ENCODE peak calls at places on chromosomes 12 and 14, in eight cellular contexts. W is stomach, G is spleen, J is HepG2, X is HCT116, A is K562, F is upper lobe of left lung, I is endothelial cell of umbilical vein. E is an unnamed sample. For H3K36me3, the result is how much of the 10 kb centered on the place peaks cover.

GRCh38 chr14:41749425-41749824 is 142.7 kb downstream of the LRFN5 start:
- DNase-seq in A (no peak), I (no peak), F (no peak), X (no peak), J (peak), W (no peak), G (no peak), E (no peak)

GRCh38 chr12:40832668-40833067 is 140.4 kb downstream of the CNTN1 start:
- DNase-seq in J (no peak), W (no peak), A (no peak), X (no peak), I (no peak), F (no peak), G (no peak), E (no peak)

GRCh38 chr12:1527789-1528188 is 66.6 kb downstream of the FBXL14 start:
- DNase-seq in G (no peak), A (no peak), X (no peak), W (no peak), J (no peak), I (no peak), F (no peak), E (no peak)

GRCh38 chr12:93563807-93564538 is 8.5 kb upstream of the SOCS2 start:
- DNase-seq in W (peak), I (no peak), A (peak), G (no peak), X (peak), F (peak), J (peak), E (no peak)

GRCh38 chr12:19239616-19240234 is 110.2 kb downstream of the PLEKHA5 start:
- DNase-seq in G (no peak), W (no peak), A (no peak), J (no peak), I (no peak), X (no peak), F (no peak), E (no peak)

GRCh38 chr12:77696183-77696582 is 134.5 kb upstream of the NAV3 start:
- DNase-seq in X (no peak), F (no peak), I (no peak), G (no peak), J (no peak), W (no peak), A (no peak), E (no peak)

GRCh38 chr12:52715416-52715815 is 12.1 kb upstream of the KRT77 start:
- DNase-seq in F (peak), G (no peak), J (peak), I (no peak), W (peak), X (peak), A (peak), E (no peak)

GRCh38 chr14:32986791-32987545 is 48.3 kb downstream of the NPAS3 start:
- DNase-seq in G (no peak), I (no peak), X (no peak), A (no peak), W (no peak), J (no peak), F (no peak), E (no peak)

GRCh38 chr12:13000935-13001724 is 1.1 kb upstream of the HEBP1 start:
- DNase-seq in X (peak), A (peak), W (peak), I (peak), J (peak), G (peak), F (peak), E (peak)

GRCh38 chr14:47269788-47270492 is 405.5 kb downstream of the MDGA2 start:
- DNase-seq in J (no peak), X (no peak), I (no peak), A (no peak), G (no peak), W (no peak), F (peak), E (no peak)

GRCh38 chr12:92096346-92097136 is 49.1 kb downstream of the BTG1 start:
- DNase-seq in J (no peak), X (no peak), A (no peak), W (no peak), I (peak), F (no peak), G (no peak), E (no peak)

DNA sequence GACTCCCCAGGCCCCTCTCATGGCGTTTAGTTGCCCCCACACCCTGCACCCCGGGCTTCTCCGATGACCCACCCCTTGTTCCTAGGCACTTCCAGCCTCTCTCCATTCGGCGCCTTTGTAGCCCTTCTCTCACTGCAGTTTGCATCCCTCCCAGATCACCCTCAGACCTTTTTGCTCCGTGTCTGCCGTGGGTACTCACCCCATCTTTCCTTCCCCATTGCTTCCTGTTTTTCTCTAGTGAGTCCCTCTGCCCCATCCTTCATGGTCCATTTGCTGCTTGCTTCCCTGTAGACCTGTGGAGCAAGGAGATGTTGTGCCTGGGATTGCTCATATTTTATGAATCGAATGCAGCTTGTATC is 568 bp downstream of the DENR start:
- DNase-seq in J (no peak), F (no peak), I (no peak), G (no peak), A (no peak), X (no peak), W (no peak), E (no peak)
- TF ChIP-seq POLR2AphosphoS5 in J (no peak), F (no peak), I (no peak), G (no peak), A (no peak), X (no peak), W (no peak), E (no peak)

DNA sequence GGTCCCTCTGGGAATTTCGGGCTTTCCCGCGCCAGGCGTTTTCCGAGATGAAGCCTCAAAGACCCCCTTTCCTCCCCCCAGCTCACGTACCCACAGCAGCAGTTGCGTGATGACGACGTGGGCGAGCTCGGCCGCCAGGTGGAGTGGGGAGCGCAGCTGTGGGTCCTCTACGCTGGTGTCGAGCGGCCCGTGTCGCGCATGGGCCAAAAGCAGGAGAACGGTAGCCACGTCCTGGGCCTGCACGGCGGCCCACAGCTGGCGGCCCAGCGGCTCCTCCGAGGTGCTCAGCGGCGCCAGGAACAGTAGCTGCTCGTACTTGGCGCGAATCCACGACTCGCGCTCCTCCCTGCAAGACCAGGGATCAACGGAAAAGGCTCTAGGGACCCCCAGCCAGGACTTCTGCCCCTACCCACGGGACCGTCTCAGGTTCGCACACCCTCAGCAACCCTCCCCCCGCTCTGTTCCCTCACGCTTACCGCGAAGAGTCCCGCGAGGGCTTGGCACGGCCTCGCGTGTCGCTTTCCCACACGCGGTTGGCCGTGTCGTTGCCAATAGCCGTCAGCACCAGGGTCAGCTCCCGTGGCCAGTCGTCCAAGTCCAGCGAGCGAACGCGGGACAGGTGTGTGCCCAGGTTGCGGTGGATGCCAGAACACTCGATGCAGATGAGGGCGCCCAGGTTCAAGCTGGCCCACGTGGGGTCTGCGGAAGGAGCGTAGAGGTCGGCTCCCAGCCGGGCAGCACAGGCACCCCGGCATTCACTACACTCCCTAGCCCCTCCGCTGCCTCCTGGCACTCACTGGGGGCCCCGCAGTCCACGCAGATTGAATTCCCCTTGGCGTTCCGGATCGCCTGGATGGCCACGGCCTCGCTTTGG is 11.4 kb downstream of the AGAP2 start:
- DNase-seq in A (no peak), G (no peak), J (no peak), X (no peak), F (no peak), I (peak), W (peak), E (no peak)
- TF ChIP-seq POLR2A in A (no peak), G (no peak), J (no peak), X (no peak), F (no peak), I (no peak), W (no peak), E (no peak)

DNA sequence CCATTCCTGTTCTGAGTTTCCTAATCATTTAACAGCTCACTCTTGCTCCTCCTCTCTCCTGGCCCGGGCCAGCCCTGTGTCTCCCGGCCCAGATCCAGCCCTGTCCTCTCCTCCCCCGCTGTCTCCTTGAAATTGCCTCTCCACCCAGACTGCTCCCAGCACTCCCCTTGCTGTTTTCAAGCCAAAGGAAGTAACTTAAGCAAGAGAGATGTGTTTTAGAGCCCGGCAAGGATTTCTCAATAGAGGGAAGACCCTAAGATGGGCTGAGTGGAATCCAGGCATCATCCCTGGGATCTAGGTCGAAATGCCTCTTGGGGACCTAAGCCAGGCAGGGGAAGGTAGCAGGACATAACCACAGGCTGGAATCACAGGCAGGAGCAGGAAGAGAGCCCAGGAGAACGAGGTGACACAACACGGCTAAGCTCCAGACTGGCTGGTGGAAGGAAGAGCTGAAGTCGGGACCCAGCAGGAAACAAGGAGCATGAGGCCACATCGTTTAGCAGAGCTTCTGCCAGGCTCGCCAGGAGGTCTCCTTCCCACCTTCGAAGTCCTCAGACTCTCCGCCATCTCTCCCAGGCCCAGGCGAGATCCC is 2.0 kb upstream of the LRP1-AS start:
- DNase-seq in J (peak), W (no peak), I (no peak), F (peak), G (no peak), X (no peak), A (no peak), E (peak)
- H3K36me3 ChIP-seq in J (under half), W (under half), I (under half), F (under half), G (under half), X (under half), A (under half), E (under half)

DNA sequence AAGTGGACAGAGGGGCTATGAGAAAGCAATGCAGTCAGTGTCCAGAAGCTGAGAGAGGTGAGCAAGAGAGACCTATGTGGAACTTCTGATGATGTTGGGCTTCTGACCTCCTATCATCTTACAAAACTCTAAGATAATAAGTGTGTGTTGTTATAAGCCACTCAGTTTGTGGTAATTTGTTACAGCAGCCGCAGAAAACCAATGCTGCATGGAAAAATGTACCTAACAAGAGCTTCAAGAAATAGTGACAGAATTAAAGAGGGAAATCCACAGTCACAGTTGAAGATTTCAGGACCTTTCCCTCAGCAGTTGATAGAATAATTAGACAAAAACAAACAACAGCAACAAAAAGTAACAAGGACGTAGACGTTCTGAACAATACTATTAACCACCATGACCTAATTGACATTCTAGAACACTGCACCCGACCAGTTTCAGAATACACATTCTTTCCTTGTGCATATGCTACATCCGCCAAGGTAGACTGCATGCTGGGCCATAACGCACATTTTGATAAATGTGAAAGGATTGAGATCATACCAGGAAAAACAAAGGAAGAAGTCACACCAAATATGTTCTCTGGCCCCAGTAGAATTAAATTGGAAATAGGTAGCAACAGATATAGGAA is 1.8 kb upstream of the EVL start:
- DNase-seq in F (no peak), A (no peak), X (no peak), J (no peak), W (no peak), I (no peak), G (no peak), E (no peak)
- TF ChIP-seq POLR2AphosphoS5 in F (no peak), A (no peak), X (no peak), J (no peak), W (peak), I (no peak), G (no peak), E (no peak)

DNA sequence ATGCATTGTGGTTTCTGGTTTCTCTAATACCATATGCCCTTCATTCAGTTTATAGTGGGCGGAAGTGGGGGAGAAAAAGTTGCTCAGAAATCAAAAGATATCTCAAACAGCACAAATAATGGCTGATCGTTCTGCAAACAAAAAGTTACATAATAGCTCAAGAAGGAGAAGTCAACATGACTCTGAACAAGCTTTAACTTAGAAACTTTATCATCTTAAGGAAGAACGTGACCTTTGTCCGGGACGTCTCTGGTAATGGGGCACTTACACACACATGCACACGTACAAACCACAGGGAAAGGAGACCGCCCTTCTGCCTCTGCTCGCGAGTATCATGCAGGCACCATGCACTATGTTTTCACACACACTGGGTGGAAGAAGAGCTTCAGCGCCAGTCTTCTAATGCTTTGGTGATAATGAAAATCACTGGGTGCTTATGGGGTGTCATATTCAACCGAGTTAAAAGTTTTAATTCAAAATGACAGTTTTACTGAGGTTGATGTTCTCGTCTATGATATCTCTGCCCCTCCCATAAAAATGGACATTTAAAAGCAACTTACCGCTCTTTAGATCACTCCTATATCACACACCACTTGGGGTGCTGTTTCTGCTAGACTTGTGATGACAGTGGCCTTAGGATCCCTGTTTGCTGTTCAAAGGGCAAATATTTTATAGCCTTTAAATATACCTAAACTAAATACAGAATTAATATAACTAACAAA is 4.7 kb downstream of the FOS start:
- DNase-seq in X (no peak), G (peak), I (no peak), A (peak), F (peak), W (peak), J (peak), E (peak)
- TF ChIP-seq POLR2A in X (no peak), G (no peak), I (no peak), A (no peak), F (peak), W (peak), J (no peak), E (peak)

DNA sequence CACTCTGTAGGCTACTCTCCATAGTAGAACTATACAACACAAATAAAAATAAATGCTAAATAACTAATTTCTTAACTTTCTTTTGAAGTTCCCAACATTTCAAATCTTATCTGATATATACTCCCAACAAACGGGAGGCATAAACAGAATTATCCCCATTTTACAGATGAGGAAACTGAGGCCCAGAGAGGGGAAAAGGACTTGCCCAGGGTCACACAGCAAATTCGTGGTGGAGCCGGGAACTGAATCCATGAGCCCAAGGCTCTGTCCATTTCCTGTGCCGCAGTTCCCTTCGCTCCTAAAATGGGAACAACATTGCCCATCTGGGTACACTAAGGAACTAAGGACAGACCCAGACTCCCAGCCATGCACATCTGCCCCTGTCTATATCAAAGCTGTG is 12.2 kb downstream of the ZNF384 start:
- DNase-seq in X (no peak), A (no peak), F (no peak), I (no peak), J (no peak), G (no peak), W (no peak), E (no peak)
- H3K36me3 ChIP-seq in X (half or more), A (half or more), F (half or more), I (under half), J (half or more), G (half or more), W (half or more), E (half or more)

E was measured in sigmoid colon.